ENCODE peak calls at places on chromosomes 7 and 10, in four cellular contexts. F is HepG2, T is K562, O is GM12878. D is an unnamed sample.

GRCh38 chr10:20034732-20035131 is 218.5 kb downstream of the PLXDC2 start:
- DNase-seq in O (no peak), T (no peak), F (no peak), D (no peak)

GRCh38 chr10:61992683-61993629 is 91.5 kb downstream of the ARID5B start:
- DNase-seq in T (no peak), F (no peak), O (peak), D (no peak)

GRCh38 chr10:14476641-14477407 is 146.1 kb upstream of the FRMD4A start:
- DNase-seq in F (no peak), O (no peak), T (no peak), D (no peak)

GRCh38 chr7:113784317-113784716 is 134.5 kb downstream of the PPP1R3A start:
- DNase-seq in O (no peak), F (no peak), T (no peak), D (no peak)

GRCh38 chr10:68871731-68872342 is 29.3 kb upstream of the DDX50 start:
- DNase-seq in T (no peak), O (no peak), F (peak), D (no peak)

GRCh38 chr7:143849785-143850479 is 52.0 kb downstream of the TCAF1 start:
- DNase-seq in F (no peak), O (no peak), T (no peak), D (no peak)

GRCh38 chr10:62016477-62017140 is 115.1 kb downstream of the ARID5B start:
- DNase-seq in O (no peak), T (no peak), F (no peak), D (no peak)

GRCh38 chr7:150417863-150418262 is 32.6 kb upstream of the GIMAP8 start:
- DNase-seq in F (no peak), T (peak), O (no peak), D (no peak)

GRCh38 chr10:86362566-86363183 is 3.9 kb downstream of the GRID1 start:
- DNase-seq in F (no peak), T (no peak), O (no peak), D (no peak)

GRCh38 chr7:96952974-96953391 is 52.4 kb upstream of the DLX6 start:
- DNase-seq in F (no peak), T (no peak), O (no peak), D (no peak)

GRCh38 chr7:152312316-152312715 is 123.5 kb downstream of the KMT2C start:
- DNase-seq in O (no peak), F (no peak), T (no peak), D (no peak)

GRCh38 chr10:79608505-79609375 is 2.0 kb upstream of the SFTPA1 start:
- DNase-seq in T (peak), F (peak), O (no peak), D (peak)

GRCh38 chr7:159038066-159038465 is 106.6 kb downstream of the VIPR2 start:
- DNase-seq in O (no peak), T (no peak), F (no peak), D (no peak)

GRCh38 chr7:41996381-41997035 is 240.5 kb downstream of the GLI3 start:
- DNase-seq in O (no peak), T (no peak), F (no peak), D (no peak)

GRCh38 chr7:155544485-155544884 is 1.9 kb downstream of the CNPY1 start:
- DNase-seq in T (no peak), F (no peak), O (no peak), D (no peak)

GRCh38 chr7:44396931-44397525 is 71.6 kb upstream of the CAMK2B start:
- DNase-seq in O (no peak), F (no peak), T (no peak), D (no peak)

GRCh38 chr7:66639773-66640172 is 11.1 kb downstream of the KCTD7 start:
- DNase-seq in O (no peak), F (no peak), T (peak), D (no peak)

GRCh38 chr10:86647773-86648705 is 6.3 kb upstream of the OPN4 start:
- DNase-seq in F (no peak), O (no peak), T (no peak), D (no peak)

GRCh38 chr7:96921231-96921630 is 84.1 kb upstream of the DLX6 start:
- DNase-seq in T (no peak), O (no peak), F (no peak), D (no peak)

GRCh38 chr10:51074238-51075028 is at the start of gene PRKG1:
- DNase-seq in F (peak), T (no peak), O (no peak), D (peak)

GRCh38 chr7:139246905-139247304 is 15.9 kb downstream of the UBN2 start:
- DNase-seq in T (no peak), O (no peak), F (no peak), D (no peak)

GRCh38 chr10:88743999-88744398 is 15.8 kb upstream of the LIPN start:
- DNase-seq in F (no peak), T (no peak), O (no peak), D (no peak)

GRCh38 chr7:5636446-5636835 is 145.0 kb downstream of the RNF216 start:
- DNase-seq in F (peak), O (no peak), T (no peak), D (no peak)

GRCh38 chr7:97006146-97006950 is 995 bp downstream of the DLX6 start:
- DNase-seq in F (peak), O (no peak), T (no peak), D (peak)

GRCh38 chr10:91034494-91035157 is 113.7 kb upstream of the ANKRD1 start:
- DNase-seq in T (no peak), O (no peak), F (peak), D (no peak)

GRCh38 chr10:45008524-45009161 is 7.9 kb downstream of the ZNF22 start:
- DNase-seq in O (peak), F (peak), T (peak), D (peak)

GRCh38 chr7:115682507-115682906 is 348.1 kb downstream of the TFEC start:
- DNase-seq in T (no peak), F (no peak), O (no peak), D (no peak)

GRCh38 chr7:74027683-74028320 is at the start of gene ELN:
- DNase-seq in T (no peak), F (no peak), O (no peak), D (no peak)

GRCh38 chr10:634256-634655 is 55.2 kb downstream of the DIP2C start:
- DNase-seq in T (no peak), O (no peak), F (no peak), D (no peak)

GRCh38 chr10:1037098-1037497 is 11.4 kb upstream of the IDI2 start:
- DNase-seq in F (no peak), T (no peak), O (no peak), D (no peak)

GRCh38 chr7:55055479-55055878 is 36.7 kb downstream of the EGFR start:
- DNase-seq in O (no peak), F (no peak), T (no peak), D (no peak)

GRCh38 chr10:127398140-127398966 is 150.8 kb upstream of the NPS start:
- DNase-seq in T (no peak), O (no peak), F (no peak), D (no peak)
- TF ChIP-seq POLR2AphosphoS2 in T (no peak), O (no peak), F (no peak), D (no peak)

DNA sequence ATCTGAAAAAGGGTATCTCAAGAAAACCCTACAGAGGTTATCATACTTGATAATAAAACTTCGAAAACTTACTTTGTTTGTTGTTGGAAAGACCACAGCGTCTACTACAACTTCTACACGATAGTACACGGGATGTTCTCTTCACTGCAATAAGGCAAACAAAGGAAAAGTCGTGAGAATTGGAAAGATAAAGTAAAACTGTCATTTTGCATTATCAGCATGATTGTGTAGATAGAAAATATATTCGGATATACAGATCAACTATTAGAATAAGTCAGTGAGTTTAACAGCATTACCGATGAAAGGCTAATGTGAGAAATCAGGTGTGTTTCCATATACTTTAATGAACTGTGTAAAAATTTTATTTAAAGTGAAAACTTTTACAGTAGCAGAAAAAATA is 287.4 kb downstream of the KLF6 start:
- DNase-seq in O (no peak), T (no peak), F (no peak), D (no peak)
- TF ChIP-seq POLR2AphosphoS2 in O (no peak), T (no peak), F (no peak), D (no peak)

GRCh38 chr10:122503004-122503403 is 41.7 kb downstream of the HTRA1 start:
- DNase-seq in F (no peak), T (no peak), O (no peak), D (no peak)

GRCh38 chr10:122505011-122505410 is 43.7 kb downstream of the HTRA1 start:
- DNase-seq in F (no peak), O (no peak), T (no peak), D (no peak)

GRCh38 chr10:122505885-122506284 is 44.5 kb downstream of the HTRA1 start:
- DNase-seq in T (no peak), F (no peak), O (no peak), D (no peak)

GRCh38 chr10:122503886-122504285 is 42.5 kb downstream of the HTRA1 start:
- DNase-seq in T (no peak), F (no peak), O (no peak), D (no peak)

DNA sequence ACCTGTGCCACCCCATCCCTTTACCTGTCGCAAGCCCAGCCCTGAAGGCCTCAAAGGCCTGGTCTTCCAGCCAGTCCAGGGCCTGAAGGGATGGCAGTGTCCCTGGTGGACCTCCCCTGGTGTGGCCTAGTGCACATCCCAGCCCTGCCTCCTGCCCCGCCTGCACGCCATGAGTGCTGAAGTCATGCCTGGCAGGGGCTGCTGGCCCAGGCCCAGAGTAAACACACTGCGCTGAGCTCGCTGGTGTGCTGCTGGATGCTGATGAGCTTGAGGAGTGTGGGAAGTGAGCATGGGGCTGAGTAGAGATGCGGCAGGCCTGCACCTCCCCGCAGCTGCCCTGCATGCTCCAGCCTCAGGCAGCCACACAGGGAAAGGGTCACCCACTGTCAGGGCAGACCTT is 43.2 kb downstream of the HTRA1 start:
- DNase-seq in T (no peak), F (no peak), O (no peak), D (peak)
- TF ChIP-seq POLR2AphosphoS2 in T (no peak), F (no peak), O (no peak), D (no peak)

GRCh38 chr10:112913661-112914287 is 36.3 kb upstream of the TCF7L2 start:
- DNase-seq in T (no peak), O (no peak), F (no peak), D (no peak)

GRCh38 chr10:112914288-112914952 is 35.6 kb upstream of the TCF7L2 start:
- DNase-seq in T (no peak), F (no peak), O (no peak), D (no peak)

GRCh38 chr10:112915590-112916572 is 34.2 kb upstream of the TCF7L2 start:
- DNase-seq in F (peak), T (peak), O (peak), D (peak)

GRCh38 chr10:112917676-112918075 is 32.4 kb upstream of the TCF7L2 start:
- DNase-seq in T (no peak), F (no peak), O (no peak), D (no peak)

DNA sequence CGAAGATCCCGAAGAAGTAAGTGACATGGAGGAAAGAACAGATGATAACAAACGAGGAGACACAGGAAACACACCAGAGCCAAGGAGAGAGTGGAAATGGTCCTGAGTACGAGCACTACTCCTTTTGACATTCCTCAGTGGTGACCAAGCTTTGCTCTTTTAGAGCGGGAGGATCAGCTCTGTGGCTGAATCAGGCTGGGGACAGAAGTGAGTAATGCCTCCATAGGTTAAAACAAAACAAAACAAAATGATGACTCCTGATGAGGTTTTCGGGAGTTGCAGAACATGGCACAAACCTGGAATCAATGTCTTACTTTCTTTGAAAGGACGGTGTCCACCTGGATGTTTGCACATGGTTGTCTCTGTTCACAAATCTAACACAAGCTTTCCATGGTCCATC is 30.3 kb upstream of the TCF7L2 start:
- DNase-seq in F (no peak), T (no peak), O (no peak), D (peak)
- TF ChIP-seq POLR2AphosphoS2 in F (no peak), T (no peak), O (no peak), D (no peak)